ENCODE peak calls at places on chromosomes 11 and 22, in nine cellular contexts. A, T, P, N, F, K, M, J and H are unnamed samples.

GRCh38 chr11:14300661-14301304 is 58.2 kb downstream of the RRAS2 start:
- DNase-seq in N (peak), P (peak), M (peak), F (peak), J (peak), T (peak), K (peak), A (peak), H (peak)

GRCh38 chr11:80330302-80330701 is 889.5 kb upstream of the TENM4 start:
- DNase-seq in J (no peak), F (no peak), A (no peak), K (peak), P (no peak), N (no peak), T (no peak), M (no peak), H (peak)

GRCh38 chr22:43923191-43923590 is 414 bp upstream of the PNPLA3 start:
- DNase-seq in K (no peak), A (no peak), P (no peak), N (no peak), T (peak), F (no peak), J (no peak), M (no peak), H (no peak)

GRCh38 chr11:108887436-108888238 is 222.8 kb downstream of the DDX10 start:
- DNase-seq in F (no peak), N (no peak), K (no peak), J (no peak), A (no peak), P (no peak), M (no peak), T (no peak), H (no peak)

GRCh38 chr22:49975543-49976389 is 15.2 kb downstream of the PIM3 start:
- DNase-seq in T (peak), P (no peak), N (peak), J (no peak), M (no peak), K (no peak), A (peak), F (no peak), H (no peak)

GRCh38 chr22:39374801-39375200 is 24.8 kb upstream of the TAB1 start:
- DNase-seq in P (no peak), K (no peak), N (no peak), J (no peak), M (no peak), T (no peak), A (no peak), F (no peak), H (no peak)

GRCh38 chr11:28674432-28675076 is 566.4 kb downstream of the METTL15 start:
- DNase-seq in M (no peak), K (peak), T (no peak), A (no peak), F (no peak), J (peak), N (no peak), P (peak), H (no peak)

GRCh38 chr11:108807262-108807661 is 142.4 kb downstream of the DDX10 start:
- DNase-seq in J (no peak), A (no peak), M (no peak), F (no peak), K (no peak), P (no peak), N (no peak), T (no peak), H (no peak)

GRCh38 chr11:70695086-70695960 is 297.0 kb downstream of the CTTN start:
- DNase-seq in T (no peak), F (no peak), K (peak), M (no peak), P (no peak), N (no peak), J (no peak), A (no peak), H (no peak)

DNA sequence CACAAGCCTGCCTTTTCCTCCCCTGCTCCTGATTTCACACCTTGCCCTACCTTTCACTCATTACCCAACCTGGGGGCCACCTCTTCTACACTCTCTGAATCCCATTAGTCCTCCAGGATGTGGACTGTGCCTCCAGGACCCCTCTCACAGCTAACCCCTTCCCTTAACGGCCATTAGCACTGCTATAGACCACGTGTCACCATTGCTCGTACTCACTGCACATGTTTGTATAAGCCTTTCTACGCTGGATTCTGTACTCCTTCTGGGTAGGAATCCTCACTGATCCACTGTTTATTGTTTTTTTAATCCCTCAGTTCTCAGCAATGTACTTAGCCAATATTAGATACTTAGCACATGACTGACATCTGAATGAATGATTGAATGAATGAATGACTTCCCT is 40.9 kb downstream of the KIRREL3 start:
- DNase-seq in F (no peak), T (no peak), J (no peak), N (no peak), A (no peak), K (no peak), M (no peak), P (no peak), H (no peak)
- TF ChIP-seq CTCF in F (no peak), T (no peak), J (no peak), N (no peak), A (no peak), K (no peak), M (no peak), P (no peak), H (no peak)

GRCh38 chr11:123434262-123434661 is 4.2 kb downstream of the GRAMD1B start:
- DNase-seq in P (peak), K (peak), J (peak), F (no peak), A (no peak), T (no peak), N (no peak), M (no peak), H (no peak)
- TF ChIP-seq CTCF in P (no peak), K (peak), J (peak), F (no peak), A (no peak), T (no peak), N (no peak), M (peak), H (peak)

DNA sequence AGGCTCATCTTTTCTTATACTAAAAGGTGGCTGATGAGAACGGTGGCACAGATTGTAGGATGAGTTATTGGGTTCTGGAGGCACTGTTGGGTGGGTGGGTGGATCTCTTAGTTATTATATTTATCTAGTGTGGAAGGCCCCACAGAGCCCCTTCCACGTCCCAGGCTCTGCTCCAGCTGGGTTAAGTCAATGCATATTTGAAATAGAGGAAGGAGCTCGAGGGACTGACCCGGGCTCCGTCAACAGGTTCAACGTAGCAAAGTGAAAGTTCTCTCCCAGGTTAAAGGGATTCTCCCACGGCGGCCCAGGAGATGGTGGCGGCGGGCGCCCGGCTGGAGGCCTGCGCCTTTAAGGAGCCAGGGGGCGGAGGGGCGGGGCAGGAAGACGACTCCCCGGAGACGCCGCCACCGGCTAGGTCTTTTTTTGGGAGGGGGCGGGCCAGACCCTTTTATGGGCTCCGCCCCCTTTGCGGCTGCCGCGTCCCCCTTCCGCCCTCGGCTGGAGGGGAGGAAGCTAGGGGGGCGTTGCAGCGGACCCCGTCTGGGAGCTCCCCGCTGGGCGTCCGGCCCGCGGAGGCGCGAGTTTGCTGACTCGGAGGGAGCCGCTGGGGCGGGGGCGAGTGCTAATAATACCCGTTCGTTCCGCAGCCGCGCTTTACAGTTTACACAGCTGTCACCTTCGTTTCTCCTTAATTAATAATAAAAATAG is 1.5 kb upstream of the INPPL1 start:
- DNase-seq in F (peak), J (peak), T (peak), N (peak), M (peak), P (peak), K (peak), A (peak), H (peak)
- TF ChIP-seq CTCF in F (peak), J (peak), T (peak), N (peak), M (peak), P (peak), K (peak), A (peak), H (peak)

DNA sequence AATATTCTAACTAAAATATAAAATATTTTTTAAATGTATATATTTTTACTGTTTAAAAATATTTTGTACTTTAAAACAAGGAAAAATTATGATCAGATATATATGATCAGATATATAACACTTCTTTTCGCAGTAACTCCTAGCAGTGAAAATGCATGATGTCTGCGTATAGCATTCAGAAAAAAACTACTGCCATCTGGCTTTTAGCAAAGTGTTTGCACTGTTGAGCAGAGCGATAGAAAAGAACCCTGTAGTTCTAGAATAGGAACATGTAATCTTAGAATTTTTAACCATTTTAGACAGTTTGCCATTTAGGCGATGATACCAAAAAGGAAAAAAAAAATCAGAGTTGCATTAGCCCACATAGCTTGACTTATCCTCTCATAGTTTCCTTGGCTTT is 370.4 kb upstream of the ANO3 start:
- DNase-seq in M (no peak), K (no peak), T (no peak), J (no peak), P (no peak), F (no peak), N (no peak), A (no peak), H (peak)
- TF ChIP-seq CTCF in M (no peak), K (no peak), T (no peak), J (no peak), P (no peak), F (no peak), N (no peak), A (no peak), H (no peak)

DNA sequence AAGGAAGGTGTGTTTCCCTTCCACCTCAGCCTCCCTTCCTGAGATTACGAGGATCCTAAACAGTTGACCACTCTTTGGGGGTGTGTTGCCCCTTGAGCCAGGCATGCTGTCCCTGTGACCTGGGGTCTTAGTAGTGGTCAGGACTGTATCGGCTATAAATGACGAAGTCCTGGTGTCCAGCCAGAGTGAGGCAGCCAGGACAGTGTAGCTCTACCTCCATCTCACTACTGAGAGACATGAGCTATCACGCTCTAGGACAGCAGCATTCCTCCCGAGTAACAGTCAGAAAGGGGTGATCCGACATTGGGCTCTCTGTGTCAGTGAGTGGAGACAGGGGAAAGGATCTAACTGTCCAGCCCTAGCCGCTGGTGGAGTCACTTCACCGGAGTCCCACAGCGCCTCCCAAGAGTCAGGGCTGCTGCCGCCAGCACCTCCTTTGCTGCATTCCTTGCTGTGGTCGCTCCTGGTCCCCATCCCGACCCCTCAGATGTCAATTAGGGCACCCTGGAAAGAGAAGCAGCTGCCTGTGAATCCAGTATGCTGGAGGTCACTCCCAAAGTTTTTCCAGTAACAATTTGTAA is 3.3 kb upstream of the B3GNT6 start:
- DNase-seq in N (no peak), P (no peak), T (no peak), J (no peak), A (no peak), F (no peak), M (no peak), K (no peak), H (no peak)
- TF ChIP-seq CTCF in N (no peak), P (no peak), T (no peak), J (no peak), A (no peak), F (no peak), M (no peak), K (no peak), H (no peak)

DNA sequence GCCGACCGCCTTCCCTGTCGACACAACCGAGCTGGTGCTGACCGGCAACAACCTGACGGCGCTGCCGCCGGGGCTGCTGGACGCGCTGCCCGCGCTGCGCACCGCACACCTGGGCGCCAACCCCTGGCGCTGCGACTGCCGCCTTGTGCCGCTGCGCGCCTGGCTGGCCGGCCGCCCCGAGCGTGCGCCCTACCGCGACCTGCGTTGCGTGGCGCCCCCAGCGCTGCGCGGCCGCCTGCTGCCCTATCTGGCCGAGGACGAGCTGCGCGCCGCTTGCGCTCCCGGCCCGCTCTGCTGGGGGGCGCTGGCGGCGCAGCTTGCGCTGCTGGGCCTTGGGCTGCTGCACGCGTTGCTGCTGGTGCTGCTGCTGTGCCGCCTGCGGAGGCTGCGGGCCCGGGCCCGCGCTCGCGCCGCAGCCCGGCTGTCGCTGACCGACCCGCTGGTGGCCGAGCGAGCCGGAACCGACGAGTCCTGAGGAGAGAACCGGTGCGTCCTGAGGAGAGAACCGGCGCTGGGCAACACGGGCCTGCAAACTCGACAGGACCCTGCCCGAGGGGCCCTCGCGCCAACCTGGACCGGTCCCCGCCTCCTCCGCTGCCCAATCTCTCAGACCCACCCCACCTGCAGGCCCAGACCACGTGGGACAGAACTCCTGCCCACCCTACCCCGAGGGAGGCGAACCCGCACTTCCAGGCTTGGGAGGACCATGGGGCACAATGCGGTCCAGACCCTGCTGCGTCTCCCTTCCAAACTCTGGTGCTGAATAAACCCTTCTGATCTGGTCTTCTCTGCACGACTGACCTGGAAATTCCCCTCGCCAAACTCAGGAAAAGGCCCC is 870 bp downstream of the GP1BB start:
- DNase-seq in N (no peak), K (peak), M (no peak), A (no peak), F (no peak), T (no peak), P (peak), J (no peak), H (no peak)
- TF ChIP-seq CTCF in N (no peak), K (peak), M (no peak), A (no peak), F (peak), T (peak), P (peak), J (no peak), H (no peak)

GRCh38 chr11:73962097-73962705 is 11.4 kb downstream of the DNAJB13 start:
- DNase-seq in F (no peak), P (no peak), T (no peak), A (no peak), N (no peak), K (no peak), M (no peak), J (no peak), H (no peak)

GRCh38 chr11:73965764-73966121 is 14.9 kb downstream of the DNAJB13 start:
- DNase-seq in M (no peak), K (no peak), P (no peak), T (no peak), J (no peak), F (no peak), A (no peak), N (no peak), H (no peak)

GRCh38 chr11:73963861-73964260 is 13.0 kb downstream of the DNAJB13 start:
- DNase-seq in F (no peak), A (no peak), T (no peak), N (no peak), M (no peak), J (no peak), P (no peak), K (no peak), H (no peak)

GRCh38 chr11:73968356-73968966 is 14.2 kb downstream of the UCP2 start:
- DNase-seq in N (no peak), K (no peak), P (no peak), M (no peak), J (no peak), F (no peak), T (no peak), A (no peak), H (no peak)

DNA sequence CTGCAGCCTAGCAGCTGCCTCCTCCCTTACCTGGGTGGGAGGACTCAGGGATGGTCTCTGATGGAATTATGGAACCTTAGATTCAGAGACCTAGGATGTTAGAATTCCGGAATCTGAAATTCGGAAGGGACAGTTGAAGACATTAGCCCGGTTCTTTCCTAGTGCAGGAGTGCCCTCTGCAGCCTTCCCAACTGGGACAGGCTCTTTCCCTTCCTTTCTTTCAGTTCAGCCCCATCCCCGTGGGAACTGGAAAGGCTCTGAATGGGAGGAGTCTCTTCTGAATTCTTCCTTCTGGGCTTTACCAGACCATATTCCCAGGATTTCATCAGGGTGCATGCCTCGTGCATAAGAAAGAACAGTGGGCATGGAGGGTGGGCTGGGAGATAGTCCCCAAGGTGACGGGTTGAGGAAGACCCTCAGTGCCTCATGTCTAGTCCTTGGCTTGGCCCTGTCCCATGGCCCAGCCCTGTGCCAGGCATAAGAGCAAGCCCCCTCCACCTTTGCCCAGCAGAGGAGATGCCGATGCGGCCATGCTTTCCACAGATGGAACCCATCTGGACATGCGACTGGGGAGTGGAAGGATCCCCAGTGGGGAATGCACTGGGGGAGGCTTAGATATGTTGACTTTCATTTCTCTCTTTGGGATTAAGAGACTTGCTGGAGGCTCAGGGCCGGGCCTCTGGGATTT is 14.4 kb downstream of the DNAJB13 start:
- DNase-seq in N (no peak), J (no peak), P (no peak), F (no peak), T (no peak), M (no peak), A (no peak), K (no peak), H (no peak)
- TF ChIP-seq CTCF in N (no peak), J (no peak), P (no peak), F (no peak), T (no peak), M (no peak), A (no peak), K (no peak), H (no peak)